ENCODE peak calls at places on chromosomes 13 and 19, in five cellular contexts. J is activated T-helper 9 cell treated with anti-CD3 and anti-CD28 coated beads, Interleukin-2, amount 50 U/mL, for 16 hours; B is HCEC 1CT; O is HFFc6; G is MCF 10A. D is an unnamed sample.

GRCh38 chr13:111179908-111180756 is 65.0 kb downstream of the ARHGEF7 start:
- DNase-seq in B (no peak), J (no peak), G (no peak), O (no peak), D (no peak)

GRCh38 chr13:95267662-95268369 is 33.4 kb downstream of the ABCC4 start:
- DNase-seq in G (peak; percentile 33), J (no peak), B (peak; percentile 92), O (peak; percentile 92), D (peak; percentile 13)

GRCh38 chr13:33193428-33193974 is 92.1 kb downstream of the STARD13 start:
- DNase-seq in G (peak; percentile 31), O (no peak), J (no peak), B (no peak), D (no peak)

GRCh38 chr13:106619688-106620555 is 52.0 kb upstream of the ARGLU1 start:
- DNase-seq in J (no peak), G (peak; percentile 77), O (peak; percentile 61), B (peak; percentile 75), D (peak; percentile 52)

GRCh38 chr13:51605698-51606097 is 21.4 kb downstream of the WDFY2 start:
- DNase-seq in B (no peak), G (no peak), J (no peak), O (no peak), D (no peak)

GRCh38 chr13:40193290-40194203 is 472.9 kb downstream of the FOXO1 start:
- DNase-seq in O (no peak), G (no peak), J (no peak), B (no peak), D (no peak)

GRCh38 chr19:43901395-43902390 is 33.4 kb downstream of the ZNF45 start:
- DNase-seq in G (peak; percentile 79), B (peak; percentile 85), J (peak; percentile 43), O (peak; percentile 68), D (peak; percentile 76)

GRCh38 chr13:44575741-44576395 is at the start of gene TSC22D1:
- DNase-seq in O (peak; percentile 26), J (peak; percentile 48), G (peak; percentile 38), B (peak; percentile 56), D (peak; percentile 38)

GRCh38 chr19:7078007-7078406 is 8.5 kb downstream of the ZNF557 start:
- DNase-seq in B (no peak), J (no peak), G (no peak), O (no peak), D (no peak)

GRCh38 chr19:54172413-54172763 is 572 bp downstream of the TMC4 start:
- DNase-seq in O (no peak), G (no peak), B (no peak), J (no peak), D (peak; percentile 27)

GRCh38 chr19:9171393-9171991 is 7.3 kb upstream of the OR7D2 start:
- DNase-seq in J (no peak), O (no peak), B (no peak), G (no peak), D (no peak)

GRCh38 chr13:42396901-42397670 is 125.1 kb downstream of the AKAP11 start:
- DNase-seq in J (no peak), B (no peak), O (no peak), G (peak; percentile 10), D (no peak)

GRCh38 chr19:30253581-30253996 is 118.6 kb upstream of the ZNF536 start:
- DNase-seq in B (no peak), O (no peak), G (no peak), J (no peak), D (no peak)

GRCh38 chr13:23617551-23618014 is 47.4 kb downstream of the TNFRSF19 start:
- DNase-seq in J (no peak), B (no peak), G (no peak), O (no peak), D (no peak)

GRCh38 chr19:2032296-2032941 is 16.9 kb upstream of the BTBD2 start:
- DNase-seq in J (no peak), B (peak; percentile 82), G (peak; percentile 98), O (peak; percentile 65), D (peak; percentile 99)

GRCh38 chr19:31772915-31773314 is 423.7 kb upstream of the TSHZ3 start:
- DNase-seq in B (no peak), O (no peak), G (no peak), J (no peak), D (no peak)

GRCh38 chr13:24995225-24995804 is 100.6 kb upstream of the PABPC3 start:
- DNase-seq in J (peak; percentile 7), B (peak; percentile 77), O (peak; percentile 77), G (peak; percentile 88), D (peak; percentile 77)

GRCh38 chr13:23330356-23330755 is 103.1 kb downstream of the SACS start:
- DNase-seq in B (no peak), J (no peak), G (no peak), O (no peak), D (no peak)

GRCh38 chr19:863305-863620 is 3.8 kb downstream of the CFD start:
- DNase-seq in B (no peak), G (no peak), J (no peak), O (no peak), D (no peak)

GRCh38 chr19:1469936-1470863 is 8.8 kb downstream of the C19orf25 start:
- DNase-seq in J (peak; percentile 58), O (no peak), G (peak; percentile 36), B (peak; percentile 0), D (peak; percentile 29)

GRCh38 chr13:29543230-29544215 is 52.0 kb downstream of the SLC7A1 start:
- DNase-seq in B (peak; percentile 11), O (peak; percentile 48), J (peak; percentile 8), G (peak; percentile 29), D (no peak)

GRCh38 chr13:106311004-106311403 is 224.5 kb downstream of the EFNB2 start:
- DNase-seq in O (no peak), B (no peak), J (no peak), G (no peak), D (no peak)

GRCh38 chr13:85847012-85847411 is 47.8 kb upstream of the SLITRK6 start:
- DNase-seq in B (no peak), O (no peak), J (no peak), G (no peak), D (no peak)

GRCh38 chr19:1000095-1000494 is at the start of gene GRIN3B:
- DNase-seq in G (no peak), J (peak; percentile 51), B (peak; percentile 46), O (peak; percentile 28), D (peak; percentile 46)

GRCh38 chr13:50389726-50390125 is 374.5 kb downstream of the KCNRG start:
- DNase-seq in J (no peak), O (no peak), G (no peak), B (no peak), D (no peak)

GRCh38 chr19:53977429-53977990 is 13.9 kb upstream of the CACNG6 start:
- DNase-seq in G (peak; percentile 85), J (peak; percentile 31), B (peak; percentile 31), O (peak; percentile 65), D (peak; percentile 58)

GRCh38 chr19:19463348-19464117 is 51.8 kb downstream of the TSSK6 start:
- DNase-seq in O (peak; percentile 54), J (no peak), B (peak; percentile 54), G (no peak), D (peak; percentile 54)

GRCh38 chr19:6809262-6809661 is 36.8 kb downstream of the VAV1 start:
- DNase-seq in B (no peak), O (no peak), J (no peak), G (no peak), D (no peak)

GRCh38 chr13:110329798-110330461 is 22.8 kb downstream of the COL4A2 start:
- DNase-seq in O (no peak), B (peak; percentile 90), J (no peak), G (no peak), D (no peak)

GRCh38 chr19:3809881-3810707 is 23.9 kb upstream of the MATK start:
- DNase-seq in G (no peak), B (no peak), J (no peak), O (no peak), D (no peak)